ENCODE peak calls at places on chromosomes 12 and 14, in five cellular contexts. M is dermis blood vessel endothelial cell; X is upper lobe of right lung; I is stimulated activated CD4-positive, alpha-beta T cell treated with anti-CD3 and anti-CD28 coated beads, Interleukin-2, amount 100 ng/mL, for 24 hours; W is AG20443. O is an unnamed sample.

GRCh38 chr12:106139422-106140141 is 828 bp upstream of the NUAK1 start:
- DNase-seq in M (peak; percentile 88), X (peak; percentile 89), I (peak; percentile 45), W (peak; percentile 88), O (no peak)

GRCh38 chr12:119925269-119925668 is 48.1 kb upstream of the CIT start:
- DNase-seq in M (no peak), X (no peak), I (no peak), W (no peak), O (no peak)

GRCh38 chr12:120495189-120495722 is 657 bp upstream of the DYNLL1 start:
- DNase-seq in M (peak; percentile 15), X (no peak), I (no peak), W (no peak), O (no peak)

GRCh38 chr12:107973950-107974349 is 155.1 kb upstream of the WSCD2 start:
- DNase-seq in M (no peak), X (no peak), I (no peak), W (no peak), O (no peak)

GRCh38 chr14:65079201-65079600 is 23.1 kb downstream of the MAX start:
- DNase-seq in M (peak; percentile 43), X (no peak), I (no peak), W (no peak), O (no peak)

GRCh38 chr12:18135509-18135908 is 45.5 kb upstream of the RERGL start:
- DNase-seq in M (no peak), X (no peak), I (no peak), W (peak; percentile 30), O (no peak)

GRCh38 chr12:81461163-81461562 is 298.0 kb downstream of the PPFIA2 start:
- DNase-seq in M (no peak), X (no peak), I (no peak), W (no peak), O (no peak)

GRCh38 chr12:34363050-34363673 is 340.9 kb downstream of the ALG10 start:
- DNase-seq in M (no peak), X (no peak), I (no peak), W (no peak), O (no peak)

GRCh38 chr12:116220756-116221155 is 56.7 kb downstream of the MED13L start:
- DNase-seq in M (no peak), X (no peak), I (no peak), W (no peak), O (no peak)

GRCh38 chr12:95343461-95344230 is 126.0 kb downstream of the VEZT start:
- DNase-seq in M (no peak), X (no peak), I (no peak), W (no peak), O (no peak)

GRCh38 chr12:94636462-94637085 is 13.8 kb downstream of the TMCC3 start:
- DNase-seq in M (no peak), X (no peak), I (no peak), W (no peak), O (no peak)

GRCh38 chr14:38078393-38078792 is 129.3 kb upstream of the SSTR1 start:
- DNase-seq in M (no peak), X (no peak), I (no peak), W (no peak), O (peak; percentile 87)

GRCh38 chr14:105882626-105883025 is 356.2 kb downstream of the TMEM121 start:
- DNase-seq in M (no peak), X (peak; percentile 46), I (no peak), W (no peak), O (no peak)

GRCh38 chr14:29846339-29847129 is 81.1 kb downstream of the PRKD1 start:
- DNase-seq in M (peak; percentile 3), X (no peak), I (no peak), W (no peak), O (peak; percentile 68)

GRCh38 chr14:61364243-61364642 is 42.9 kb downstream of the PRKCH start:
- DNase-seq in M (no peak), X (no peak), I (no peak), W (no peak), O (no peak)

GRCh38 chr12:18629916-18630315 is 107.9 kb downstream of the PLCZ1 start:
- DNase-seq in M (no peak), X (no peak), I (no peak), W (no peak), O (no peak)

GRCh38 chr12:5066251-5066650 is 22.6 kb downstream of the KCNA5 start:
- DNase-seq in M (no peak), X (no peak), I (no peak), W (no peak), O (no peak)

GRCh38 chr12:92136883-92137582 is 8.6 kb downstream of the BTG1 start:
- DNase-seq in M (peak; percentile 67), X (no peak), I (no peak), W (peak; percentile 56), O (no peak)

GRCh38 chr12:71955946-71956345 is 17.3 kb downstream of the TPH2 start:
- DNase-seq in M (no peak), X (no peak), I (no peak), W (peak; percentile 61), O (no peak)

GRCh38 chr14:101582294-101582693 is 21.0 kb downstream of the DIO3 start:
- DNase-seq in M (no peak), X (no peak), I (no peak), W (no peak), O (no peak)

GRCh38 chr12:49019435-49020317 is 1.1 kb upstream of the PRKAG1 start:
- DNase-seq in M (peak; percentile 64), X (no peak), I (peak; percentile 41), W (peak; percentile 67), O (no peak)

GRCh38 chr14:32254952-32255679 is 52.0 kb upstream of the RNU6-8 start:
- DNase-seq in M (peak; percentile 79), X (no peak), I (peak; percentile 44), W (peak; percentile 81), O (peak; percentile 97)

GRCh38 chr12:51434305-51434704 is 9.7 kb downstream of the SLC4A8 start:
- DNase-seq in M (peak; percentile 12), X (no peak), I (no peak), W (no peak), O (no peak)

GRCh38 chr14:86541969-86542368 is 1012.0 kb downstream of the FLRT2 start:
- DNase-seq in M (no peak), X (no peak), I (no peak), W (no peak), O (no peak)

GRCh38 chr14:73945159-73945670 is 4.7 kb downstream of the FAM161B start:
- DNase-seq in M (no peak), X (no peak), I (no peak), W (no peak), O (no peak)

GRCh38 chr12:120598674-120599463 is 17.7 kb upstream of the POP5 start:
- DNase-seq in M (peak; percentile 58), X (no peak), I (no peak), W (peak; percentile 79), O (no peak)

GRCh38 chr12:87160848-87161601 is 868.2 kb downstream of the C12orf50 start:
- DNase-seq in M (no peak), X (no peak), I (no peak), W (no peak), O (no peak)

GRCh38 chr12:34595749-34596733 is 573.7 kb downstream of the ALG10 start:
- DNase-seq in M (no peak), X (peak; percentile 49), I (no peak), W (peak; percentile 1), O (no peak)

GRCh38 chr12:44157359-44157758 is 321.5 kb downstream of the TMEM117 start:
- DNase-seq in M (no peak), X (no peak), I (no peak), W (no peak), O (no peak)

GRCh38 chr12:71892059-71892458 is 46.6 kb upstream of the TPH2 start:
- DNase-seq in M (peak; percentile 44), X (no peak), I (no peak), W (no peak), O (no peak)

GRCh38 chr12:13074396-13075113 is 28.9 kb downstream of the GSG1 start:
- DNase-seq in M (no peak), X (no peak), I (no peak), W (peak; percentile 42), O (no peak)

GRCh38 chr12:52259850-52260249 is 14.6 kb upstream of the KRT86 start:
- DNase-seq in M (no peak), X (peak; percentile 25), I (no peak), W (no peak), O (no peak)

GRCh38 chr12:15714256-15714655 is 74.9 kb downstream of the EPS8 start:
- DNase-seq in M (no peak), X (no peak), I (no peak), W (no peak), O (no peak)

GRCh38 chr12:28974166-28974565 is 174.9 kb upstream of the FAR2 start:
- DNase-seq in M (no peak), X (no peak), I (no peak), W (peak; percentile 22), O (no peak)

GRCh38 chr12:123602651-123603195 is 824 bp downstream of the DDX55 start:
- DNase-seq in M (peak; percentile 11), X (no peak), I (no peak), W (no peak), O (no peak)

GRCh38 chr12:105382771-105383632 is 52.5 kb downstream of the C12orf75 start:
- DNase-seq in M (peak; percentile 84), X (no peak), I (no peak), W (peak; percentile 78), O (peak; percentile 50)

GRCh38 chr12:1796515-1797010 is 23.8 kb upstream of the LRTM2 start:
- DNase-seq in M (peak; percentile 24), X (peak; percentile 77), I (peak; percentile 63), W (peak; percentile 48), O (no peak)

GRCh38 chr14:59275668-59276067 is 87.2 kb downstream of the DAAM1 start:
- DNase-seq in M (peak; percentile 81), X (no peak), I (no peak), W (peak; percentile 57), O (peak; percentile 24)

GRCh38 chr12:124453419-124454351 is 113.7 kb downstream of the NCOR2 start:
- DNase-seq in M (peak; percentile 81), X (peak; percentile 88), I (peak; percentile 79), W (peak; percentile 90), O (no peak)